ENCODE peak calls at places on chromosomes 3 and 15, in six cellular contexts. K is GM12878, P is upper lobe of left lung, B is A549, Q is K562, Z is HepG2. L is an unnamed sample.

GRCh38 chr3:16203031-16203430 is 28.6 kb downstream of the GALNT15 start:
- ATAC-seq in Q (no peak), P (no peak), Z (no peak), B (no peak), K (no peak), L (no peak)

GRCh38 chr3:64084640-64085039 is 61.3 kb upstream of the PSMD6 start:
- ATAC-seq in Z (no peak), B (peak; percentile 98), Q (no peak), K (no peak), P (no peak), L (no peak)

GRCh38 chr15:29105151-29105785 is 164.4 kb downstream of the NSMCE3 start:
- ATAC-seq in P (no peak), K (no peak), Q (no peak), Z (no peak), B (no peak), L (no peak)

GRCh38 chr3:154795582-154795981 is 284.5 kb upstream of the MME start:
- ATAC-seq in Q (no peak), Z (no peak), K (no peak), P (peak; percentile 66), B (no peak), L (peak; percentile 57)

GRCh38 chr15:77864211-77865105 is 213.1 kb downstream of the TBC1D2B start:
- ATAC-seq in Q (peak; percentile 45), Z (no peak), K (peak; percentile 16), P (no peak), B (no peak), L (no peak)

GRCh38 chr3:62090066-62090465 is 283.3 kb downstream of the FEZF2 start:
- ATAC-seq in P (no peak), B (no peak), Q (no peak), Z (no peak), K (no peak), L (no peak)

GRCh38 chr3:49703443-49703927 is 14.1 kb downstream of the RNF123 start:
- ATAC-seq in K (peak; percentile 99), B (peak; percentile 87), P (peak; percentile 66), Z (peak; percentile 87), Q (peak; percentile 95), L (peak; percentile 82)

GRCh38 chr15:42401544-42402478 is 42.5 kb downstream of the CAPN3 start:
- ATAC-seq in Z (no peak), B (no peak), Q (peak; percentile 70), K (peak; percentile 96), P (no peak), L (no peak)

GRCh38 chr3:149224736-149225594 is 3.3 kb upstream of the CP start:
- ATAC-seq in B (peak; percentile 89), K (peak; percentile 97), Q (peak; percentile 61), P (peak; percentile 91), Z (peak; percentile 84), L (peak; percentile 90)

GRCh38 chr3:53680026-53680425 is 166.2 kb downstream of the CHDH start:
- ATAC-seq in B (no peak), Q (no peak), K (no peak), P (no peak), Z (no peak), L (no peak)

GRCh38 chr15:28021281-28022039 is 77.7 kb downstream of the OCA2 start:
- ATAC-seq in P (peak; percentile 52), Q (peak; percentile 58), Z (peak; percentile 76), K (no peak), B (peak; percentile 42), L (no peak)

GRCh38 chr3:61574854-61575253 is 13.5 kb downstream of the PTPRG start:
- ATAC-seq in B (no peak), P (no peak), Q (no peak), Z (no peak), K (peak; percentile 28), L (no peak)

GRCh38 chr3:117114517-117115265 is 405.1 kb downstream of the TUSC7 start:
- ATAC-seq in Q (no peak), B (no peak), K (no peak), Z (no peak), P (no peak), L (no peak)

GRCh38 chr15:39133201-39133600 is 447.7 kb upstream of the THBS1 start:
- ATAC-seq in K (no peak), Z (no peak), Q (no peak), B (peak; percentile 56), P (no peak), L (peak; percentile 70)

GRCh38 chr3:100875239-100875638 is 118.0 kb downstream of the ABI3BP start:
- ATAC-seq in Q (no peak), K (no peak), P (no peak), Z (no peak), B (peak; percentile 64), L (no peak)

DNA sequence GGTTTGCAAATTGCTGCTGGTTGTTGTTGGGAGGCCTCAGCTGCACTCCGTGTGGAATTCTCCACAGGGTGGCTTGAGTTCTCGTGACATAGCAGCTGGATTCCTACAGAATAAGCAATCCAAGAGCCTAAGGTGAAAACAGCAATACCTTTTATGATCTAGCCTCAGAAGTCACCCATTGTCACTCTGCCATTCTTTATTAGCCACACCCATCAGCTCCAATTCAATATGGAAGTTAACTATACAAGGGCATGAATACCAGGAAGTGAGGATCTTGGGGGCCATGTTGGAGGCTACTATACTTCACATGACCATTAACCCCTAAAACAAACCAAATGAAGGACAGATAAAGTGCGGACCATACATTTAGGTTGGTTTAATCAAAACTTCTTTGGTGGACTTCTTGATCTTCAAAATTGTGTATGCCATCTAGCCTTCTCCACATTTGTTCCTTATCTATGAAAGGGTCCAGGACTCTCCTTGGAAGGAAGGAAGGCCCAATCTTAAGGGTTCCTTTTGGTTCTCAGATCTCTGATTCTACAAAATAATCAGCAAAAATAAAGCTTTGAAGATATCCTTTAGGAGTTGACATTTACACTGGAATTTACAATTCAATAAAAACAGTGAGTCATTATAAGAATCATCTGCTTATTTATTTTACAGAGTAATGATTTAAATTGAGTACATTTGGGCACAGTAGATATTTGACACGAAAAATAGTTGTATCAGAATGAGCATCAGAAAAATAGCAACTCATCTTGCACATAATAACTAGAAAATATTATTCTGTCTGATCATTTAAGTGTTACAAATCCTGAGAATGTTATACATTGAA is 21.5 kb downstream of the CIAO2A start:
- ATAC-seq in Q (no peak), B (peak; percentile 65), K (no peak), P (no peak), Z (no peak), L (no peak)
- H3K4me3 ChIP-seq in Q (no peak overlapping the region), B (no peak overlapping the region), K (no peak overlapping the region), P (no peak overlapping the region), Z (no peak overlapping the region), L (no peak overlapping the region)

GRCh38 chr3:168812234-168812633 is 716.5 kb upstream of the GOLIM4 start:
- ATAC-seq in P (no peak), K (no peak), B (no peak), Q (no peak), Z (no peak), L (no peak)

GRCh38 chr3:168803536-168803935 is 707.8 kb upstream of the GOLIM4 start:
- ATAC-seq in Z (no peak), Q (no peak), P (no peak), K (no peak), B (no peak), L (no peak)

GRCh38 chr3:168801792-168802191 is 706.1 kb upstream of the GOLIM4 start:
- ATAC-seq in K (no peak), P (no peak), Q (no peak), Z (no peak), B (no peak), L (no peak)

GRCh38 chr3:168802761-168803160 is 707.0 kb upstream of the GOLIM4 start:
- ATAC-seq in K (no peak), Q (no peak), B (no peak), P (no peak), Z (no peak), L (no peak)

GRCh38 chr3:168807426-168807825 is 711.7 kb upstream of the GOLIM4 start:
- ATAC-seq in B (no peak), K (no peak), Z (no peak), Q (no peak), P (no peak), L (no peak)
- TF ChIP-seq EP300 in B (no peak), K (no peak), Z (no peak), Q (no peak), P (no peak), L (no peak)

GRCh38 chr15:67127334-67127664 is 61.9 kb downstream of the SMAD3 start:
- ATAC-seq in Q (no peak), Z (no peak), B (peak; percentile 11), K (no peak), P (no peak), L (no peak)

GRCh38 chr15:67124911-67125588 is 59.6 kb downstream of the SMAD3 start:
- ATAC-seq in Z (no peak), Q (peak; percentile 62), P (no peak), B (peak; percentile 54), K (no peak), L (no peak)

GRCh38 chr15:67125589-67126502 is 60.4 kb downstream of the SMAD3 start:
- ATAC-seq in K (no peak), B (peak; percentile 73), P (peak; percentile 62), Q (peak; percentile 91), Z (no peak), L (peak; percentile 81)

GRCh38 chr15:67127925-67128324 is 62.5 kb downstream of the SMAD3 start:
- ATAC-seq in B (peak; percentile 19), P (no peak), Q (no peak), K (no peak), Z (no peak), L (no peak)

DNA sequence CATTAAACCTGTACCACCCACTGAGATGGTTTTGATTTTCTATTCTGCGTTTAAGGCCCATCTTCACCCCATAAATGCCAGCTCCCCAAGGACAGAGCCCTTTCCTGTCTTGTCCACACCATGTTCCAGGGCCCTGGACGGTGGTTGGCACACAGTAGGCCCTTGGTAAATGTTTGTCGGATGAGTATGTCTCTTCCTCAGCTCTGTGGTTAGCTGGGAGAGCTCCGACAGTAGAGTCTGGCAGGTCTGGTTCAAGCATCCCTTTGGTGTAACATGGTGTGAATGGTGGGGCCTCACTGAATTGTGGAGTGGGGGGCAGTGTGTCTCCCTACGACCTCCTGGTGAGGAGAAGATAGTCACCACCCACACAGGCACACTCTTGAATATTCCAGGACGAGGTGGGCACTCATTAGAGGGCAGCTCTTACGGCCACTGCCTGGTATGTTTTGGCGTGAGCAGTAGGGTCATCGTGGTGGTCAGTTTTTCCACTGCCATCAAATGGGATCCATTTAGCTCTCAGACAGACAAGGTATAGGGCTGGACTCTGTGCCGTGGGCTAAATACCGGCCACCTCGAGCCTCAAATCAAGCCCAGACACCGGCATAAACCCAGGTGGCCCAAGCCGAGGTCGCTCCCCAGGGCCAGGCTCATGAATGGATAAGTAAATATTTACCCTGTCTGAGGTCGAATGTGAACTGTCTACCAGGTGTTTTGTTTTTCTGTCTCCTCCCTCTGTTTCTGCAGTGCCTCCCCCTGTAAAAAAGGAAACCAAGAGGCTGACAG is 61.3 kb downstream of the SMAD3 start:
- ATAC-seq in K (no peak), Z (peak; percentile 89), B (no peak), P (no peak), Q (no peak), L (no peak)
- H3K27ac ChIP-seq in K (no peak overlapping the region), Z (no peak overlapping the region), B (peak overlapping the region; percentile 86), P (peak overlapping the region; percentile 16), Q (no peak overlapping the region), L (peak overlapping the region; percentile 89)

GRCh38 chr3:193869221-193870201 is 266.4 kb upstream of the HES1 start:
- ATAC-seq in B (peak; percentile 82), K (no peak), Q (peak; percentile 16), Z (peak; percentile 14), P (peak; percentile 24), L (peak; percentile 42)

GRCh38 chr3:193865879-193866480 is 270.0 kb upstream of the HES1 start:
- ATAC-seq in P (no peak), K (no peak), Q (peak; percentile 10), B (no peak), Z (no peak), L (no peak)

GRCh38 chr3:193870376-193871092 is 265.4 kb upstream of the HES1 start:
- ATAC-seq in Z (no peak), K (no peak), Q (no peak), B (no peak), P (no peak), L (no peak)

GRCh38 chr3:193871093-193871485 is 264.9 kb upstream of the HES1 start:
- ATAC-seq in Z (peak; percentile 27), B (no peak), K (no peak), Q (no peak), P (no peak), L (no peak)

GRCh38 chr3:193868590-193868989 is 267.4 kb upstream of the HES1 start:
- ATAC-seq in K (no peak), Q (no peak), P (no peak), Z (no peak), B (no peak), L (no peak)
- H3K4me3 ChIP-seq in K (no peak overlapping the region), Q (no peak overlapping the region), P (no peak overlapping the region), Z (no peak overlapping the region), B (no peak overlapping the region), L (no peak overlapping the region)